ENCODE peak calls at places on chromosomes 7 and 10, in ten cellular contexts. Z is endothelial cell; F is kidney tubule cell; U is GF-D8; V is T-helper 1 cell; M is activated CD8-positive, alpha-beta memory T cell treated with anti-CD3 and anti-CD28 coated beads for 4 hours; S is activated T-cell treated with anti-CD3 and anti-CD28 coated beads for 1 hour; Q is GM23248; R is smooth muscle cell of the brain vasculature; P is SJSA1. K is an unnamed sample.

GRCh38 chr10:13739178-13739577 is 152.4 kb downstream of the PRPF18 start:
- DNase-seq in Q (no peak), U (no peak), P (no peak), V (no peak), Z (no peak), R (no peak), F (no peak), M (no peak), S (no peak), K (no peak)

GRCh38 chr10:124217906-124218769 is 124.7 kb upstream of the CHST15 start:
- DNase-seq in Z (no peak), F (no peak), R (no peak), M (no peak), V (no peak), U (no peak), S (no peak), Q (no peak), P (peak; percentile 25), K (no peak)

GRCh38 chr7:74507538-74508319 is 54.0 kb downstream of the GTF2IRD1 start:
- DNase-seq in U (no peak), Q (no peak), S (no peak), Z (no peak), M (no peak), P (no peak), V (no peak), F (no peak), R (no peak), K (no peak)

GRCh38 chr10:95572451-95572850 is 11.3 kb upstream of the SORBS1 start:
- DNase-seq in F (no peak), V (no peak), Z (no peak), S (no peak), M (no peak), R (no peak), P (no peak), U (no peak), Q (no peak), K (no peak)

GRCh38 chr10:132101529-132101928 is 35.8 kb downstream of the JAKMIP3 start:
- DNase-seq in R (no peak), F (no peak), U (no peak), V (no peak), S (no peak), Z (peak; percentile 4), P (peak; percentile 39), M (no peak), Q (no peak), K (no peak)

GRCh38 chr10:10662720-10663467 is 354.8 kb upstream of the CELF2 start:
- DNase-seq in M (no peak), Q (no peak), V (no peak), S (no peak), R (no peak), Z (no peak), U (no peak), P (no peak), F (no peak), K (peak; percentile 12)

GRCh38 chr7:49244543-49244942 is 320.2 kb downstream of the CDC14C start:
- DNase-seq in M (no peak), S (no peak), U (no peak), R (no peak), Z (no peak), Q (no peak), F (no peak), V (no peak), P (no peak), K (no peak)

GRCh38 chr7:36863901-36864701 is 139.8 kb upstream of the AOAH start:
- DNase-seq in V (no peak), M (peak; percentile 16), S (no peak), U (no peak), F (no peak), Q (no peak), P (no peak), Z (no peak), R (no peak), K (no peak)

GRCh38 chr10:130351466-130352290 is 215.5 kb downstream of the GLRX3 start:
- DNase-seq in U (no peak), F (no peak), Q (no peak), M (no peak), S (no peak), Z (no peak), R (no peak), V (no peak), P (no peak), K (no peak)

GRCh38 chr10:82288461-82288881 is 413.5 kb downstream of the NRG3 start:
- DNase-seq in M (no peak), U (no peak), R (no peak), S (no peak), V (no peak), P (no peak), Q (peak; percentile 20), Z (no peak), F (peak; percentile 95), K (no peak)

GRCh38 chr7:96177353-96177752 is 144.5 kb downstream of the SLC25A13 start:
- DNase-seq in S (no peak), Q (no peak), R (no peak), Z (no peak), M (no peak), V (no peak), U (no peak), F (no peak), P (no peak), K (no peak)

K was measured in fibroblast of the aortic adventitia.